ENCODE peak calls at places on chromosomes 16 and 17, in nine cellular contexts. U, P, W, M, O, V, E, J and H are unnamed samples.

GRCh38 chr16:25699069-25699468 is 7.3 kb downstream of the HS3ST4 start:
- DNase-seq in U (no peak), P (no peak), W (no peak), M (no peak), O (no peak), V (no peak), E (no peak), J (no peak), H (no peak)

GRCh38 chr16:85611455-85612190 is 1.5 kb upstream of the GSE1 start:
- DNase-seq in U (no peak), P (peak), W (peak), M (peak), O (peak), V (no peak), E (peak), J (peak), H (no peak)

GRCh38 chr17:64200080-64201042 is 62.7 kb downstream of the TEX2 start:
- DNase-seq in U (no peak), P (no peak), W (peak), M (no peak), O (no peak), V (no peak), E (no peak), J (peak), H (no peak)

GRCh38 chr17:76243826-76244679 is 3.8 kb upstream of the RNF157 start:
- DNase-seq in U (no peak), P (no peak), W (peak), M (no peak), O (no peak), V (no peak), E (no peak), J (peak), H (no peak)

GRCh38 chr16:69563605-69564580 is 1.9 kb upstream of the NFAT5 start:
- DNase-seq in U (no peak), P (no peak), W (no peak), M (peak), O (no peak), V (no peak), E (no peak), J (peak), H (no peak)

GRCh38 chr16:81316176-81316496 is 1.4 kb downstream of the GAN start:
- DNase-seq in U (no peak), P (no peak), W (no peak), M (no peak), O (no peak), V (no peak), E (no peak), J (no peak), H (no peak)

GRCh38 chr16:89658221-89658879 is 714 bp downstream of the SPATA33 start:
- DNase-seq in U (no peak), P (no peak), W (no peak), M (no peak), O (no peak), V (no peak), E (no peak), J (peak), H (no peak)

GRCh38 chr17:28901866-28902818 is 737 bp downstream of the DHRS13 start:
- DNase-seq in U (no peak), P (peak), W (no peak), M (peak), O (no peak), V (no peak), E (no peak), J (peak), H (no peak)

GRCh38 chr17:70924776-70925175 is 755.4 kb downstream of the KCNJ2 start:
- DNase-seq in U (no peak), P (no peak), W (no peak), M (no peak), O (no peak), V (no peak), E (no peak), J (no peak), H (no peak)

GRCh38 chr17:8387914-8388651 is 5.1 kb upstream of the RPL26 start:
- DNase-seq in U (no peak), P (no peak), W (no peak), M (no peak), O (no peak), V (no peak), E (no peak), J (no peak), H (no peak)

GRCh38 chr16:57870753-57871454 is 68.6 kb upstream of the KIFC3 start:
- DNase-seq in U (no peak), P (no peak), W (no peak), M (no peak), O (no peak), V (no peak), E (no peak), J (no peak), H (no peak)

GRCh38 chr17:44044092-44044491 is 22.4 kb downstream of the LSM12 start:
- DNase-seq in U (no peak), P (no peak), W (peak), M (no peak), O (no peak), V (no peak), E (no peak), J (peak), H (no peak)